ENCODE peak calls at places on chromosomes 11 and 22, in four cellular contexts. Q is endothelial cell of umbilical vein, R is GOT3, V is AG08395. D is an unnamed sample.

GRCh38 chr11:97687106-97687505 is 1297.3 kb downstream of the JRKL start:
- DNase-seq in R (no peak), V (no peak), Q (no peak), D (no peak)

GRCh38 chr11:77347962-77348361 is 46.5 kb upstream of the GDPD4 start:
- DNase-seq in Q (no peak), V (no peak), R (no peak), D (no peak)

GRCh38 chr11:45097721-45098493 is 48.5 kb upstream of the PRDM11 start:
- DNase-seq in R (no peak), Q (peak), V (peak), D (no peak)

GRCh38 chr11:125263268-125263790 is 98.8 kb downstream of the PKNOX2 start:
- DNase-seq in R (peak), Q (peak), V (peak), D (peak)

GRCh38 chr22:46089426-46090041 is 60.8 kb upstream of the PPARA start:
- DNase-seq in R (no peak), V (no peak), Q (no peak), D (no peak)

GRCh38 chr11:130237282-130238006 is 77.3 kb downstream of the ZBTB44 start:
- DNase-seq in R (no peak), Q (no peak), V (no peak), D (no peak)

GRCh38 chr11:120929664-120930154 is 94.2 kb upstream of the TBCEL start:
- DNase-seq in R (no peak), V (peak), Q (peak), D (no peak)

GRCh38 chr11:95991545-95991944 is 67.6 kb upstream of the MTMR2 start:
- DNase-seq in R (no peak), Q (no peak), V (peak), D (no peak)

GRCh38 chr11:116849060-116849459 is 11.6 kb upstream of the APOA1 start:
- DNase-seq in Q (no peak), R (no peak), V (no peak), D (no peak)

GRCh38 chr11:122902951-122903350 is 20.4 kb downstream of the JHY start:
- DNase-seq in Q (no peak), R (no peak), V (no peak), D (no peak)

GRCh38 chr22:24986816-24987215 is 34.3 kb downstream of the KIAA1671 start:
- DNase-seq in Q (no peak), V (no peak), R (no peak), D (no peak)

GRCh38 chr11:278001-278951 is at the start of gene NLRP6:
- DNase-seq in V (no peak), R (no peak), Q (no peak), D (no peak)

GRCh38 chr11:108508653-108509593 is 10.7 kb upstream of the POGLUT3 start:
- DNase-seq in V (no peak), Q (no peak), R (no peak), D (no peak)

GRCh38 chr11:132541794-132542193 is 990.5 kb downstream of the OPCML start:
- DNase-seq in Q (no peak), V (no peak), R (no peak), D (no peak)

GRCh38 chr11:111245425-111245824 is at the start of gene POU2AF2:
- DNase-seq in R (no peak), Q (no peak), V (no peak), D (no peak)

GRCh38 chr11:100863080-100863581 is 176.0 kb downstream of the ARHGAP42 start:
- DNase-seq in R (no peak), Q (peak), V (peak), D (peak)

GRCh38 chr11:107824668-107825369 is 33.8 kb downstream of the SLC35F2 start:
- DNase-seq in R (no peak), Q (no peak), V (no peak), D (no peak)

GRCh38 chr11:57116654-57117053 is 65.1 kb upstream of the LRRC55 start:
- DNase-seq in Q (peak), V (peak), R (no peak), D (no peak)

GRCh38 chr22:39248254-39248653 is 3.5 kb upstream of the PDGFB start:
- DNase-seq in V (no peak), R (no peak), Q (peak), D (no peak)

GRCh38 chr11:134207538-134208239 is 16.1 kb downstream of the NCAPD3 start:
- DNase-seq in R (no peak), Q (peak), V (no peak), D (no peak)

GRCh38 chr11:819943-820649 is 1.4 kb downstream of the PNPLA2 start:
- DNase-seq in V (peak), Q (peak), R (no peak), D (no peak)

GRCh38 chr11:3837793-3838192 is 3.0 kb downstream of the RHOG start:
- DNase-seq in V (peak), R (no peak), Q (no peak), D (no peak)

GRCh38 chr11:134734446-134734845 is 322.4 kb upstream of the B3GAT1 start:
- DNase-seq in R (no peak), Q (no peak), V (no peak), D (no peak)

GRCh38 chr11:15903246-15903645 is 453.1 kb downstream of the SOX6 start:
- DNase-seq in V (no peak), Q (no peak), R (no peak), D (no peak)

GRCh38 chr22:22583030-22583429 is 24.0 kb upstream of the PRAME start:
- DNase-seq in V (no peak), R (no peak), Q (no peak), D (no peak)

GRCh38 chr22:30694638-30695350 is at the start of gene OSBP2:
- DNase-seq in V (peak), R (no peak), Q (peak), D (no peak)

GRCh38 chr11:107496011-107496410 is 38.4 kb upstream of the CWF19L2 start:
- DNase-seq in V (peak), R (no peak), Q (peak), D (peak)

GRCh38 chr11:109034341-109034696 is 369.4 kb downstream of the DDX10 start:
- DNase-seq in R (no peak), V (no peak), Q (peak), D (no peak)

GRCh38 chr11:43638717-43639116 is 41.8 kb upstream of the HSD17B12 start:
- DNase-seq in Q (no peak), R (no peak), V (no peak), D (no peak)

D was measured in kidney epithelial cell.